ENCODE peak calls at places on chromosomes 4 and X, in six cellular contexts. P is GM20000; X is CD8-positive, alpha-beta T cell; F is CD4-positive, alpha-beta T cell; O is AG04449; C is upper lobe of right lung. A is an unnamed sample.

GRCh38 chr4:153345011-153345981 is 808 bp downstream of the MND1 start:
- DNase-seq in P (peak), X (peak), F (peak), O (no peak), C (peak), A (peak)

GRCh38 chr4:100087743-100088142 is 102.5 kb downstream of the DDIT4L start:
- DNase-seq in P (no peak), X (no peak), F (no peak), O (no peak), C (no peak), A (no peak)

GRCh38 chr4:56907009-56907408 is 691 bp upstream of the REST start:
- DNase-seq in P (peak), X (peak), F (no peak), O (no peak), C (no peak), A (no peak)

GRCh38 chrX:15395794-15396193 is 11.6 kb upstream of the VEGFD start:
- DNase-seq in P (no peak), X (no peak), F (no peak), O (no peak), C (no peak), A (no peak)

GRCh38 chr4:127304356-127304755 is 328.4 kb upstream of the INTU start:
- DNase-seq in P (no peak), X (no peak), F (no peak), O (no peak), C (no peak), A (no peak)

GRCh38 chr4:15013585-15013984 is 11.3 kb downstream of the CPEB2 start:
- DNase-seq in P (no peak), X (no peak), F (no peak), O (no peak), C (no peak), A (no peak)

GRCh38 chr4:54322817-54323417 is 93.8 kb downstream of the PDGFRA start:
- DNase-seq in P (peak), X (peak), F (peak), O (peak), C (peak), A (peak)

GRCh38 chr4:7536876-7537275 is 102.1 kb upstream of the PSAPL1 start:
- DNase-seq in P (no peak), X (no peak), F (no peak), O (no peak), C (no peak), A (no peak)

GRCh38 chrX:48616575-48616974 is 19.3 kb downstream of the WDR13 start:
- DNase-seq in P (no peak), X (no peak), F (no peak), O (no peak), C (no peak), A (no peak)

GRCh38 chr4:74440356-74440755 is 4.6 kb upstream of the AREG start:
- DNase-seq in P (no peak), X (no peak), F (no peak), O (no peak), C (no peak), A (no peak)

GRCh38 chr4:138175337-138175794 is 66.8 kb downstream of the SLC7A11 start:
- DNase-seq in P (no peak), X (no peak), F (no peak), O (no peak), C (no peak), A (no peak)

DNA sequence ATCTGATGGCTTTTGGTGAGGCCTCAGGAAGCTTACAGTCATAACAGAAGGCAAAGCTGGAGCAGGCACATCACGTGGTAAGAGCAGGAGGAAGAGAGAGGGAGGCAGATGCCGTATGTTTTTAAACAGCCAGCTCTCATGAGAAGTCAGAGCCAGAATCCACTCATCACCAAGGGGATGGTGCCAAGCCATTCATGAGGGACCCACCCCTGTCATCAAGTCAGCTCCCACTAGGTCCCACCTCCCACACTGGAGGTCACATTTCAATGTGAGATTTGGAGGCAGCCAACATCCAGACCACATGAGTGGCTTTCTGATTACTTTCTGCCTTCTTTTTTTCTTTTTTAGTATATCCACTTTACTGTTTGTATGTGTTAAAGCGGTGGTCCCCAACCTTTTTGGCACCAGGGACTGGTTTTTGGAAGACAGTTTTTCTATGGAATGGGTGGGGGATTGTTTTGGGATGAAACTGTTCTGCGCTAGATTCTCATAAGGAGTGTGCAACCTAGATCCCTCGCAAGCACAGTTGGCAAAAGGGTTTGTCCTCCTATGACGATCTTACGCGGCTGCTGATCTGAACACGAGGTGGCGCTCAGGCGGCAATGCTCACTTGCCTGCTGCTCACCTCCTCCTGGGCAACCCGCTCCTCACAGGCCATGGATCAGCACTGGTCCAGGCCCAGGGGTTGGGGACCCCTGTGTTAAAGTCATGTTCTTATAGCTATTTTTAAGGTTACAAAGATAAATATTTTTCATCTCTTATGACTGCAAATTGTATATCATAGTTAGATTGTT is 61.7 kb downstream of the SLIT2 start:
- DNase-seq in P (no peak), X (no peak), F (no peak), O (no peak), C (no peak), A (no peak)
- TF ChIP-seq CTCF in P (peak), X (no peak), F (no peak), O (no peak), C (no peak), A (peak)

GRCh38 chrX:56782791-56783449 is 53.9 kb downstream of the NBDY start:
- DNase-seq in P (no peak), X (no peak), F (no peak), O (no peak), C (no peak), A (no peak)

GRCh38 chrX:56784666-56785065 is 55.6 kb downstream of the NBDY start:
- DNase-seq in P (no peak), X (no peak), F (no peak), O (no peak), C (peak), A (no peak)

GRCh38 chrX:56782362-56782761 is 53.3 kb downstream of the NBDY start:
- DNase-seq in P (no peak), X (no peak), F (no peak), O (no peak), C (no peak), A (no peak)

GRCh38 chrX:56783996-56784620 is 55.1 kb downstream of the NBDY start:
- DNase-seq in P (no peak), X (no peak), F (no peak), O (no peak), C (peak), A (no peak)

DNA sequence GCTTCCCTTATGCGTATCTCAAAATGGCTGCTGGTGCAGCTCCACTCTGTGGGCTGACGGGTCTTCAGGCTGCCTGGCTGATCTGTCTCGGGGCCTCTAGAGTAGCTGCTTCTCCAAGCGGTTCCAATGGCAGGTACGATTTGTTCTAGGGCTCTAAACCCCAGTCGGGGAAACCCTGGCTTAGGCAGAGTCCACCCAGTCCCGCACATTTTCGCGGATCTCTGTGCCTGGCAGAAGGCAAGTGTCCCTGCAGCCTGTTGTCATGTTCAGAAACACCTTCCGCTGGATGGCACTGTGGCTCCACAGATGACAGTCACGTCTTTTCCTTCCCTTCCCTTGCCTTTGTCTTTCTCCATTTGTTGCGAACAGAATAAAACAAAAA is 54.4 kb downstream of the NBDY start:
- DNase-seq in P (no peak), X (peak), F (no peak), O (no peak), C (no peak), A (no peak)
- TF ChIP-seq CTCF in P (no peak), X (no peak), F (no peak), O (no peak), C (no peak), A (no peak)

DNA sequence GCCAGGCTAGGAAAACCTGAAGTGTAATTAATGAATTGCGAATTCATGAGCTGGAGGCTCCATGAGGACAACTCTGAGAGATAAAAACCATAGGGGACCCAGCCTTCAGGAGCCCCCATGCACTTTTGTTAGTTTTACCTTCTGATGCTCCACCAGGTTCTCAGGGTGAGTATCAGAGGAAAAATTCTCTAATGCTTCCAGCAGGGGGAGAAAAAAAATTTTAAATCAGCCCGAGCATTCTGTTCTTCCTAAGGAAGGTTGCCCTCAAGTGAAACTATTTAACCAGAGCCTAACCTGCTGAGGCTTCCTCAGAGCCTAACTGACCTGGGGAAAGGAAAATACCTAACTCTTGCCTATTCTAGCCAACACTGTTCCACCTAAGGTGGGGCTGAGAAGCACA is 552.6 kb downstream of the PPARGC1A start:
- DNase-seq in P (no peak), X (no peak), F (no peak), O (no peak), C (no peak), A (no peak)
- TF ChIP-seq CTCF in P (no peak), X (no peak), F (no peak), O (no peak), C (no peak), A (peak)

GRCh38 chr4:70306101-70306500 is 28.7 kb upstream of the CABS1 start:
- DNase-seq in P (no peak), X (no peak), F (no peak), O (no peak), C (no peak), A (no peak)
- TF ChIP-seq CTCF in P (no peak), X (no peak), F (no peak), O (no peak), C (no peak), A (no peak)

DNA sequence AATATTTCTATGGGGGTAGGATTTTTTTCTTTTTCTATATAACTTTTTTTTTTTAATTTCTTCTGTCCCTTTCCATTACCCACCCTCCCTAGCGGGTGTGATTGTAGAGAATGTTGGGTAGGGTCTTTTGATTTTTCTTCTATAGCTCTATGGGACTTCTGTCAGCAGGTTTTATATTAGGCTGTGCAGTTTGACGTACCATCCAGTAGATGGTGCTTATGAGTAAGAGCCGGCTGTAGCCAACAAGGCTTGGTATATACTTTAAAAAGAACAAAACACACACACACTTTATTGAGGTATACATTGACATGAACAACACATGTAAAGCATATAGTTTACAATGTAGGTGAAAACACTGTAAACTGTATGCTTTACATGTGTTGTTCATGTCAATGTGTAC is 247.9 kb upstream of the POF1B start:
- DNase-seq in P (no peak), X (no peak), F (no peak), O (no peak), C (no peak), A (no peak)
- TF ChIP-seq CTCF in P (no peak), X (no peak), F (no peak), O (no peak), C (no peak), A (peak)

GRCh38 chr4:142900622-142901021 is 54.5 kb upstream of the INPP4B start:
- DNase-seq in P (no peak), X (no peak), F (no peak), O (no peak), C (no peak), A (no peak)

DNA sequence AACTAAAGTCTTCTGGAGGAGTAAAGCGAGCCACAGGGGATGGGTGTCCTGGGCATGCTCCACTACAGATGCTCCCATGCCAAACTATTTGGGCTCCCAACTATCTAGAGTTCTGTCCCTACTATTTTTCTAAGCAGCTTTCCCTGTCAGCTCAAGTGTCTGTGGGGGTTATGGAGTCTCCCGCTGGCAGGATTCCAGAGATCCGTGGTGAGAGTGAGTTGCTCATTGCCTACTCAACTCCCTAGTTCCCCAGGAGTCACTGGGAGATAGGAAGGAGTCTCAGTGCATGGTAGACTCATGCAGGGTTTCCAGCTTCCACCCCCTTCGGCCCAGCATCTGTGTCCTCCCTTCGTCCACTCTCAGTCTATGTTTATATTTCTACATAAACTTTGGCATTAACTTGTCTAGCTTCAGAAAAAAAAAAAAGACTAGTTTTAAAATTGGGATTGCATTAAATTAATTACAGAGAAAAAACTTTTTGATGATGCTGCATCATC is 55.1 kb upstream of the INPP4B start:
- DNase-seq in P (no peak), X (no peak), F (no peak), O (no peak), C (no peak), A (no peak)
- TF ChIP-seq CTCF in P (no peak), X (no peak), F (no peak), O (no peak), C (no peak), A (no peak)

GRCh38 chrX:136170109-136170800 is 22.9 kb downstream of the FHL1 start:
- DNase-seq in P (no peak), X (no peak), F (no peak), O (no peak), C (no peak), A (no peak)
- TF ChIP-seq CTCF in P (no peak), X (no peak), F (no peak), O (peak), C (no peak), A (no peak)

A was measured in GM10248.